ENCODE peak calls at places on chromosome 9, in four cellular contexts. R is suprapubic skin, B is cardiac muscle cell, W is pancreas. H is an unnamed sample. For H3K36me3, the result is how much of the 10 kb centered on the place peaks cover.

GRCh38 chr9:37753489-37754190 is at the start of gene TRMT10B:
- DNase-seq in R (peak), W (peak), B (peak), H (peak)

GRCh38 chr9:96021616-96022444 is 146.3 kb downstream of the ERCC6L2 start:
- DNase-seq in W (peak), B (no peak), R (no peak), H (peak)

GRCh38 chr9:118567861-118568260 is 801.4 kb downstream of the BRINP1 start:
- DNase-seq in R (no peak), W (no peak), B (no peak), H (no peak)

GRCh38 chr9:17229945-17230560 is 95.2 kb downstream of the CNTLN start:
- DNase-seq in B (no peak), W (no peak), R (no peak), H (no peak)

GRCh38 chr9:133368249-133368881 is 7.5 kb downstream of the SURF4 start:
- DNase-seq in W (peak), R (no peak), B (no peak), H (no peak)

GRCh38 chr9:116674210-116674980 is 12.7 kb upstream of the TRIM32 start:
- DNase-seq in R (no peak), W (no peak), B (no peak), H (no peak)

GRCh38 chr9:14616188-14616982 is 76.8 kb downstream of the ZDHHC21 start:
- DNase-seq in B (peak), W (no peak), R (no peak), H (no peak)

GRCh38 chr9:105007143-105007542 is 79.2 kb upstream of the ABCA1 start:
- DNase-seq in B (peak), W (no peak), R (peak), H (peak)

GRCh38 chr9:68747043-68747533 is 42.0 kb downstream of the PIP5K1B start:
- DNase-seq in W (no peak), B (peak), R (no peak), H (no peak)

GRCh38 chr9:109258619-109259321 is 62.1 kb downstream of the EPB41L4B start:
- DNase-seq in B (no peak), W (no peak), R (no peak), H (no peak)

GRCh38 chr9:6498982-6499381 is 86.0 kb downstream of the UHRF2 start:
- DNase-seq in B (peak), W (no peak), R (no peak), H (no peak)

GRCh38 chr9:126616521-126616976 is 2.8 kb downstream of the LMX1B start:
- DNase-seq in B (no peak), R (no peak), W (peak), H (no peak)

GRCh38 chr9:71791875-71792274 is 23.6 kb upstream of the CEMIP2 start:
- DNase-seq in B (no peak), W (no peak), R (no peak), H (no peak)

GRCh38 chr9:91935066-91935729 is 14.8 kb downstream of the ROR2 start:
- DNase-seq in B (no peak), R (no peak), W (no peak), H (no peak)

GRCh38 chr9:105700598-105701544 is 6.5 kb downstream of the TMEM38B start:
- DNase-seq in W (no peak), R (no peak), B (no peak), H (no peak)

GRCh38 chr9:106981396-106982287 is 118.7 kb downstream of the ZNF462 start:
- DNase-seq in B (no peak), R (no peak), W (no peak), H (no peak)

GRCh38 chr9:33778700-33779351 is 16.5 kb upstream of the PRSS3 start:
- DNase-seq in B (peak), W (no peak), R (no peak), H (peak)

GRCh38 chr9:129038109-129038852 is 1.9 kb downstream of the MIGA2 start:
- DNase-seq in B (peak), R (no peak), W (peak), H (peak)

GRCh38 chr9:27785714-27786100 is 212.4 kb upstream of the C9orf72 start:
- DNase-seq in B (peak), R (no peak), W (no peak), H (no peak)

GRCh38 chr9:27787941-27788340 is 214.7 kb upstream of the C9orf72 start:
- DNase-seq in R (no peak), W (no peak), B (peak), H (no peak)

DNA sequence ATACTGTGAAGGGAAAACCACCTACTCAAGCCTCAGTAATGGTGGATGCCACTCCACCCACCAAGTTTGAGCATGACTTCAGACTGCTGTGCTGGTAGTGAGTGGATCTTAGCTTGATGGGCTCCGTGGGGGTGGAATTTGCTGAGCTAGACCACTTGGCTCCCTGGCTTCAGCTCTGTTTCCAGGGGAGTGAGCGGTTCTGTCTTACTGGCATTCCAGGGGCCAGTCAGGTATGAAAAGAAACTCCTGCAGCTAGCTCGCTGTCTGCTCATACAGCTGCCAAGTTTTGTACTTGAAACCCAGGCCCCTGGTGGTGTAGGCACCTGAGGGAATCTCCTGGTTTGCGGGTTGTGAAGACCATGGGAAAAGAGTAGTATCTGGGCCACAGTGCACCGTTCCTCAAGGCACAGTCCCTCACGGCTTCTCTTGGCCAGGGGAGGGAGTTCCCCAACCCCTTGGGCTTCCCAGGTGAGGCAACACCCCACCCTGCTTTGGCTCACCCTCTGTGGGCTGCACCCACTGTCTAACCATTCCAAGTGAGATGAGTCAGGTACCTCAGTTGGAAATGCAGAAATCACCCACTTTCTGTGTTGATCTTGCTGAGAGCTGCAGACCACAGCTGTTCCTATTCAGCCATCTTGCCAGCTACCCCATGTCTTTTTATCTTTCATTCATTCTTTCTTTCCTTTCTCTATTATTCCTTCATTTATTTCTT is 211.9 kb upstream of the C9orf72 start:
- DNase-seq in B (peak), W (no peak), R (no peak), H (no peak)
- TF ChIP-seq CTCF in B (no peak), W (no peak), R (no peak), H (no peak)

GRCh38 chr9:100315561-100315960 is 37.2 kb downstream of the TEX10 start:
- DNase-seq in W (no peak), B (no peak), R (no peak), H (no peak)
- H3K36me3 ChIP-seq in W (under half), B (under half), R (under half), H (under half)

DNA sequence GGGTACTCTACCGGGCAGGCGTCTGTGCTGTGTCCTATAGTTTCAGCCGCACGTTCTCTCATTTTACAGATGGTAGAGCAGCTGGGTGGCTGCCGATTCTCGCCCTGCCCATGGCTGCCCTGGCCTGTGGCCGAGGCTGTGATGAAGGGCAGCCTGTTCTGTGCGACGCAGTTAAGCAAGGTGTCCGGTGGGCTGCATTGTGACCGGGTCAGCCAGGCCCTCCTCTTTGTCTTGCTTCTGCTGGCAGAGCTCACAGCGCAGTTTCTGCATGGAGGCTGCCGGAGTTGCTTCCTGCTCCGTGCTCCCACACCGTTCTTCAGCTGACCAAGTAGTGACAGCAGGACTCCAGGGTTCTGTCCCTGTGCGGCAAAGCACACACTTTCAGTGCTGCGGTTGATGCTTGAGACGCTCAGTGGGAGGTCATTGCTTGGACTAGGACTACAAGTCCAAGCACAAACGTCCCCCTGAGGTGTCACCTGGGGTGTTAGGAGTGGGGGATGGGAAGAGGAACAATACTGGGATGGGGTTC is 58.0 kb downstream of the GADD45G start:
- DNase-seq in W (no peak), R (no peak), B (no peak), H (no peak)
- H3K27ac ChIP-seq in W (peak), R (peak), B (no peak), H (no peak)

GRCh38 chr9:121541256-121541655 is 41.6 kb upstream of the GGTA1 start:
- DNase-seq in B (no peak), W (no peak), R (no peak), H (no peak)

GRCh38 chr9:121541945-121542344 is 42.3 kb upstream of the GGTA1 start:
- DNase-seq in W (no peak), R (no peak), B (no peak), H (no peak)

GRCh38 chr9:121532881-121533280 is 33.2 kb upstream of the GGTA1 start:
- DNase-seq in B (no peak), W (no peak), R (no peak), H (no peak)

GRCh38 chr9:121537283-121537682 is 37.6 kb upstream of the GGTA1 start:
- DNase-seq in W (no peak), R (no peak), B (peak), H (no peak)

DNA sequence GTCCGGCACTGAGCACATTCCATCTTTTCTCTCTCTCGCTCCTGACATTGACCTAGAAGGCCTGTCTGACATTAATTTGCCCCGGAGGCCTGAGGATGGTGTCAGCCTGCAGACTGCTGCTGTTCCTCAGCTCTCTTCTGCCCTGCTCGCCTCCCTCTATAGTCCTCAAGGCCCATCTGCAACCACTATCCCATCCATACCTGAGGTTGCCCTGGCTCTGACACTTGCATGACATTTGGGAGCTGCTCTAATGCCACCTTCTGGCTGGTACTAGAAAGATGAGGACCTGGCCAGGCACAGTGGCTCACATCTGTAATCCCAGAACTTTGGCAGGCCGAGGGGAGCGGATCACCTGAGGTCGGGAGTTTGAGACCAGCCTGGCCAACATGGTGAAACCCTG is 38.6 kb upstream of the GGTA1 start:
- DNase-seq in W (no peak), B (no peak), R (no peak), H (no peak)
- TF ChIP-seq CTCF in W (no peak), B (no peak), R (no peak), H (peak)